ENCODE peak calls at places on chromosomes 6 and 20, in six cellular contexts. E, L, Z, O, F and N are unnamed samples.
A peak's percentile ranks its signal among the peaks of the same experiment; 100 is the strongest.

GRCh38 chr20:33010133-33010504 is 2.6 kb downstream of the BPIFB2 start:
- DNase-seq in F (no peak), E (no peak), L (no peak), O (no peak), Z (no peak), N (no peak)

GRCh38 chr6:44442833-44443444 is 55.4 kb downstream of the CDC5L start:
- DNase-seq in L (no peak), O (no peak), F (no peak), Z (no peak), E (no peak), N (no peak)

GRCh38 chr6:107542170-107542569 is 52.3 kb downstream of the SOBP start:
- DNase-seq in F (no peak), L (no peak), O (no peak), E (no peak), Z (no peak), N (no peak)

GRCh38 chr20:7585126-7585679 is 355.1 kb downstream of the HAO1 start:
- DNase-seq in L (no peak), Z (no peak), O (no peak), F (no peak), E (no peak), N (no peak)

GRCh38 chr6:161486326-161486725 is 212.5 kb upstream of the AGPAT4 start:
- DNase-seq in F (no peak), O (no peak), E (no peak), L (peak; percentile 56), Z (no peak), N (no peak)

GRCh38 chr20:41174782-41175181 is 37.4 kb downstream of the PLCG1 start:
- DNase-seq in F (peak; percentile 2), O (no peak), Z (no peak), E (peak; percentile 18), L (no peak), N (no peak)

GRCh38 chr6:15522427-15522826 is 140.4 kb downstream of the DTNBP1 start:
- DNase-seq in L (peak; percentile 11), E (peak; percentile 9), F (no peak), O (no peak), Z (peak; percentile 62), N (no peak)

GRCh38 chr20:35883341-35883777 is 70.9 kb downstream of the SCAND1 start:
- DNase-seq in Z (no peak), L (no peak), E (no peak), F (no peak), O (no peak), N (no peak)

GRCh38 chr6:14026831-14027539 is 90.6 kb upstream of the CD83 start:
- DNase-seq in Z (no peak), E (no peak), L (no peak), F (no peak), O (no peak), N (no peak)

DNA sequence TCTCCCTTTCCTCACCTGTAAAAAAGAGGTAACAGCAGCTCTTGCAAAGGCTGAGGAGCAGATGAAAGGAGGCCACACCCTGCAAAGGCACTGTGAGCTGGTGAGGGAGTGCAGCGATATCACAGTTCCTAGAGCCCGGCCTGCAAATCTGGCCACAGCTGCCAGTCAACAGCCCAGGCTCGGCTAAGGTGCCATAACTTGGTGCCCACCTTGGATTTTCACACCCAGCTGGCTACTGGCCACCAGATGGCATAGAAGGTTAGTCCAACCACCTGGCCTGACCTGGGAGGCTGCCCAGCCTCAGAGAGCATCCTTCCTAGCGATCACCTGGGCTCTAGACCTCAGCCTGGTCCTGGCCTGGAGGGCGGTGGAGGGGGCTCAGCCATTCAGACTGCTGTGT is 46.8 kb downstream of the KCNB1 start:
- DNase-seq in Z (no peak), F (no peak), O (no peak), L (no peak), E (no peak), N (no peak)
- TF ChIP-seq CTCF in Z (no peak), F (no peak), O (no peak), L (no peak), E (no peak), N (no peak)

GRCh38 chr6:137921823-137922222 is 54.8 kb downstream of the TNFAIP3 start:
- DNase-seq in L (no peak), Z (no peak), F (peak; percentile 17), E (no peak), O (no peak), N (no peak)
- TF ChIP-seq CTCF in L (no peak), Z (no peak), F (no peak), E (no peak), O (no peak), N (peak; percentile 35)

GRCh38 chr20:59101956-59102355 is 59.4 kb upstream of the PRELID3B start:
- DNase-seq in Z (no peak), L (no peak), E (no peak), F (no peak), O (no peak), N (no peak)
- TF ChIP-seq CTCF in Z (no peak), L (no peak), E (no peak), F (no peak), O (no peak), N (no peak)

GRCh38 chr6:5175195-5175594 is 85.6 kb downstream of the LYRM4 start:
- DNase-seq in E (no peak), Z (no peak), O (no peak), L (no peak), F (peak; percentile 77), N (no peak)
- TF ChIP-seq CTCF in E (no peak), Z (no peak), O (peak; percentile 68), L (no peak), F (peak; percentile 58), N (peak; percentile 72)

GRCh38 chr6:45991189-45991588 is 24.5 kb downstream of the CLIC5 start:
- DNase-seq in F (peak; percentile 14), E (no peak), Z (no peak), O (no peak), L (no peak), N (no peak)
- TF ChIP-seq CTCF in F (peak; percentile 35), E (no peak), Z (no peak), O (no peak), L (no peak), N (peak; percentile 56)

GRCh38 chr20:52060794-52061714 is 130.5 kb downstream of the ZFP64 start:
- DNase-seq in E (no peak), Z (no peak), F (peak; percentile 45), O (peak; percentile 3), L (no peak), N (no peak)
- TF ChIP-seq CTCF in E (no peak), Z (no peak), F (no peak), O (peak; percentile 61), L (no peak), N (peak; percentile 57)

DNA sequence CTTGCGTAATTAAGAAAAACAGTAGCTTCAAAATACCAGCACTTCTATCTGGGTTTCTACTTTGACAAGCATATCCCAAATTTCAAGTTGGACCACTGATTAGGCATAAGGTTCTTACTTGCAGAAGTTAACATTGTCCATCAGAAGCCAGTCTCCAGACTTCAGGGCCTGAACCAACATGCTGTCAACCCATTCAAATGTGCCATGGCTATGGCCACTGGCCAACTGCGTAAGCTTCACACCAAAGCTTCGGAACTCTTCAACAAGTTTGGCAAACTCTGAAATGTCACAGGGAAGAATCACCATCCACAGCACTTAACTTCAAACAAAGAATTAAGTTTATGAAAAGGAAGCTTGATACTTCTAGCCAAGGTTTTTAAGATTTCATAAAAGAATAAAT is 78.0 kb upstream of the LYRM2 start:
- DNase-seq in Z (no peak), F (no peak), O (no peak), E (no peak), L (no peak), N (no peak)
- TF ChIP-seq CTCF in Z (no peak), F (no peak), O (peak; percentile 1), E (no peak), L (no peak), N (no peak)

GRCh38 chr6:149250982-149251381 is 66.5 kb upstream of the TAB2 start:
- DNase-seq in F (no peak), O (no peak), L (no peak), Z (no peak), E (no peak), N (no peak)
- TF ChIP-seq CTCF in F (no peak), O (no peak), L (no peak), Z (no peak), E (no peak), N (no peak)